ENCODE peak calls at places on chromosomes 16 and 17, in ten cellular contexts. A is GM23338; N is activated CD4-positive, CD25-positive, alpha-beta regulatory T cell; S is NCI-H1436; U is stimulated activated CD4-positive, alpha-beta T cell treated with anti-CD3 and anti-CD28 coated beads, Interleukin-1b, Interleukin-23, amount 100 ng/mL, for 48 hours; J is body of pancreas; E is T-helper 2 cell; Q is fibroblast of lung; Y is HCEC 1CT; O is NCI-H226. P is an unnamed sample.

GRCh38 chr16:83994087-83994486 is 26.0 kb downstream of the NECAB2 start:
- DNase-seq in E (no peak), N (no peak), U (no peak), Q (peak), A (no peak), O (peak), Y (peak), S (no peak), J (no peak), P (peak)

GRCh38 chr16:85717393-85718152 is 28.8 kb upstream of the GINS2 start:
- DNase-seq in O (no peak), S (peak), A (peak), E (peak), N (peak), U (peak), Y (peak), J (peak), Q (peak), P (no peak)

GRCh38 chr17:41624208-41625101 is at the start of gene KRT17:
- DNase-seq in E (no peak), N (no peak), O (no peak), Q (no peak), Y (no peak), J (peak), U (no peak), S (peak), A (peak), P (no peak)

GRCh38 chr16:66661210-66661560 is 35.4 kb downstream of the CMTM4 start:
- DNase-seq in O (no peak), N (no peak), Y (no peak), A (no peak), U (no peak), Q (no peak), J (no peak), E (no peak), S (no peak), P (no peak)

GRCh38 chr17:14297161-14297851 is 3.6 kb upstream of the HS3ST3B1 start:
- DNase-seq in N (no peak), E (peak), U (peak), Q (peak), J (peak), S (no peak), O (peak), Y (peak), A (peak), P (peak)

GRCh38 chr17:42286411-42287295 is 1.6 kb upstream of the STAT5A start:
- DNase-seq in U (no peak), E (peak), A (no peak), Y (no peak), S (no peak), Q (no peak), O (no peak), N (no peak), J (peak), P (no peak)

GRCh38 chr16:11327277-11328171 is 17.7 kb upstream of the RMI2 start:
- DNase-seq in A (peak), S (no peak), Y (no peak), U (no peak), N (no peak), Q (no peak), J (no peak), O (no peak), E (peak), P (no peak)

GRCh38 chr17:81291662-81292061 is 3.4 kb downstream of the SLC38A10 start:
- DNase-seq in Q (peak), S (peak), A (peak), Y (peak), E (peak), N (peak), O (peak), J (peak), U (peak), P (peak)

GRCh38 chr17:45871718-45872117 is 22.6 kb upstream of the MAPT start:
- DNase-seq in S (no peak), N (no peak), U (no peak), O (no peak), E (no peak), A (no peak), Q (no peak), Y (no peak), J (no peak), P (no peak)

GRCh38 chr16:81575307-81575706 is 130.7 kb downstream of the CMIP start:
- DNase-seq in E (no peak), U (no peak), J (no peak), Y (no peak), N (no peak), S (no peak), O (no peak), A (no peak), Q (no peak), P (no peak)

GRCh38 chr17:39617446-39618251 is 9.1 kb upstream of the PPP1R1B start:
- DNase-seq in A (peak), O (peak), E (peak), N (peak), S (peak), Q (peak), Y (peak), U (peak), J (peak), P (peak)

GRCh38 chr17:4533522-4534502 is 21.4 kb downstream of the MYBBP1A start:
- DNase-seq in S (peak), J (peak), Y (no peak), U (no peak), E (peak), N (no peak), A (no peak), O (no peak), Q (no peak), P (no peak)